ENCODE peak calls at places on chromosomes 2 and 18, in five cellular contexts. One of them, this sample, is unnamed. For H3K4me1, the result is how much of the 10 kb centered on the place peaks cover.

GRCh38 chr2:216034065-216034464 is 20.7 kb upstream of the MREG start:
- DNase-seq in thoracic aorta: no peak
- DNase-seq in ascending aorta: peak
- DNase-seq in osteoblast: peak
- DNase-seq in right cardiac atrium: peak
- DNase-seq in this sample: peak

GRCh38 chr2:28247326-28247725 is 145.3 kb upstream of the FOSL2 start:
- DNase-seq in thoracic aorta: no peak
- DNase-seq in ascending aorta: no peak
- DNase-seq in osteoblast: no peak
- DNase-seq in right cardiac atrium: no peak
- DNase-seq in this sample: no peak

GRCh38 chr18:76209597-76209996 is 285.4 kb downstream of the ZNF516 start:
- DNase-seq in thoracic aorta: no peak
- DNase-seq in ascending aorta: no peak
- DNase-seq in osteoblast: no peak
- DNase-seq in right cardiac atrium: no peak
- DNase-seq in this sample: no peak

GRCh38 chr2:32427672-32428622 is 71.1 kb downstream of the BIRC6 start:
- DNase-seq in thoracic aorta: no peak
- DNase-seq in ascending aorta: no peak
- DNase-seq in osteoblast: no peak
- DNase-seq in right cardiac atrium: no peak
- DNase-seq in this sample: no peak

GRCh38 chr2:109124982-109125594 is 3.9 kb upstream of the SH3RF3 start:
- DNase-seq in thoracic aorta: no peak
- DNase-seq in ascending aorta: no peak
- DNase-seq in osteoblast: peak
- DNase-seq in right cardiac atrium: no peak
- DNase-seq in this sample: no peak

GRCh38 chr2:71963295-71963694 is 184.4 kb downstream of the CYP26B1 start:
- DNase-seq in thoracic aorta: no peak
- DNase-seq in ascending aorta: no peak
- DNase-seq in osteoblast: no peak
- DNase-seq in right cardiac atrium: no peak
- DNase-seq in this sample: no peak

GRCh38 chr18:8706981-8707940 is 1.9 kb downstream of the MTCL1 start:
- DNase-seq in thoracic aorta: no peak
- DNase-seq in ascending aorta: peak
- DNase-seq in osteoblast: peak
- DNase-seq in right cardiac atrium: peak
- DNase-seq in this sample: no peak

GRCh38 chr18:5546660-5547059 is 2.9 kb upstream of the EPB41L3 start:
- DNase-seq in thoracic aorta: no peak
- DNase-seq in ascending aorta: no peak
- DNase-seq in osteoblast: no peak
- DNase-seq in right cardiac atrium: peak
- DNase-seq in this sample: no peak

GRCh38 chr2:128786296-128786695 is 467.6 kb upstream of the HS6ST1 start:
- DNase-seq in thoracic aorta: no peak
- DNase-seq in ascending aorta: no peak
- DNase-seq in osteoblast: no peak
- DNase-seq in right cardiac atrium: no peak
- DNase-seq in this sample: no peak

GRCh38 chr2:80530442-80531064 is 226.0 kb upstream of the LRRTM1 start:
- DNase-seq in thoracic aorta: no peak
- DNase-seq in ascending aorta: no peak
- DNase-seq in osteoblast: no peak
- DNase-seq in right cardiac atrium: no peak
- DNase-seq in this sample: no peak

GRCh38 chr2:50620783-50621182 is 411.1 kb downstream of the NRXN1 start:
- DNase-seq in thoracic aorta: no peak
- DNase-seq in ascending aorta: no peak
- DNase-seq in osteoblast: no peak
- DNase-seq in right cardiac atrium: no peak
- DNase-seq in this sample: no peak

GRCh38 chr2:1704606-1705556 is 39.4 kb downstream of the PXDN start:
- DNase-seq in thoracic aorta: no peak
- DNase-seq in ascending aorta: no peak
- DNase-seq in osteoblast: peak
- DNase-seq in right cardiac atrium: no peak
- DNase-seq in this sample: no peak

GRCh38 chr18:48803951-48804855 is 146.6 kb downstream of the SMAD7 start:
- DNase-seq in thoracic aorta: no peak
- DNase-seq in ascending aorta: peak
- DNase-seq in osteoblast: no peak
- DNase-seq in right cardiac atrium: no peak
- DNase-seq in this sample: no peak

GRCh38 chr2:232901711-232902578 is 31.9 kb downstream of the SNORC start:
- DNase-seq in thoracic aorta: no peak
- DNase-seq in ascending aorta: no peak
- DNase-seq in osteoblast: peak
- DNase-seq in right cardiac atrium: peak
- DNase-seq in this sample: no peak

GRCh38 chr18:48990497-48991298 is 39.9 kb upstream of the SMAD7 start:
- DNase-seq in thoracic aorta: peak
- DNase-seq in ascending aorta: peak
- DNase-seq in osteoblast: peak
- DNase-seq in right cardiac atrium: peak
- DNase-seq in this sample: no peak

GRCh38 chr2:64978514-64979268 is 10.5 kb upstream of the SLC1A4 start:
- DNase-seq in thoracic aorta: no peak
- DNase-seq in ascending aorta: no peak
- DNase-seq in osteoblast: no peak
- DNase-seq in right cardiac atrium: no peak
- DNase-seq in this sample: no peak

GRCh38 chr18:37778417-37779165 is 213.0 kb upstream of the CELF4 start:
- DNase-seq in thoracic aorta: no peak
- DNase-seq in ascending aorta: peak
- DNase-seq in osteoblast: peak
- DNase-seq in right cardiac atrium: peak
- DNase-seq in this sample: peak

GRCh38 chr2:240839152-240840143 is 19.4 kb upstream of the KIF1A start:
- DNase-seq in thoracic aorta: no peak
- DNase-seq in ascending aorta: no peak
- DNase-seq in osteoblast: peak
- DNase-seq in right cardiac atrium: no peak
- DNase-seq in this sample: no peak

GRCh38 chr18:3607309-3608098 is 157.5 kb downstream of the TGIF1 start:
- DNase-seq in thoracic aorta: no peak
- DNase-seq in ascending aorta: no peak
- DNase-seq in osteoblast: no peak
- DNase-seq in right cardiac atrium: no peak
- DNase-seq in this sample: no peak

GRCh38 chr18:3605562-3606443 is 155.8 kb downstream of the TGIF1 start:
- DNase-seq in thoracic aorta: no peak
- DNase-seq in ascending aorta: no peak
- DNase-seq in osteoblast: no peak
- DNase-seq in right cardiac atrium: no peak
- DNase-seq in this sample: no peak

GRCh38 chr18:3604260-3604625 is 154.3 kb downstream of the TGIF1 start:
- DNase-seq in thoracic aorta: no peak
- DNase-seq in ascending aorta: no peak
- DNase-seq in osteoblast: no peak
- DNase-seq in right cardiac atrium: no peak
- DNase-seq in this sample: no peak

GRCh38 chr18:3603460-3604259 is 153.7 kb downstream of the TGIF1 start:
- DNase-seq in thoracic aorta: no peak
- DNase-seq in ascending aorta: no peak
- DNase-seq in osteoblast: peak
- DNase-seq in right cardiac atrium: peak
- DNase-seq in this sample: peak

DNA sequence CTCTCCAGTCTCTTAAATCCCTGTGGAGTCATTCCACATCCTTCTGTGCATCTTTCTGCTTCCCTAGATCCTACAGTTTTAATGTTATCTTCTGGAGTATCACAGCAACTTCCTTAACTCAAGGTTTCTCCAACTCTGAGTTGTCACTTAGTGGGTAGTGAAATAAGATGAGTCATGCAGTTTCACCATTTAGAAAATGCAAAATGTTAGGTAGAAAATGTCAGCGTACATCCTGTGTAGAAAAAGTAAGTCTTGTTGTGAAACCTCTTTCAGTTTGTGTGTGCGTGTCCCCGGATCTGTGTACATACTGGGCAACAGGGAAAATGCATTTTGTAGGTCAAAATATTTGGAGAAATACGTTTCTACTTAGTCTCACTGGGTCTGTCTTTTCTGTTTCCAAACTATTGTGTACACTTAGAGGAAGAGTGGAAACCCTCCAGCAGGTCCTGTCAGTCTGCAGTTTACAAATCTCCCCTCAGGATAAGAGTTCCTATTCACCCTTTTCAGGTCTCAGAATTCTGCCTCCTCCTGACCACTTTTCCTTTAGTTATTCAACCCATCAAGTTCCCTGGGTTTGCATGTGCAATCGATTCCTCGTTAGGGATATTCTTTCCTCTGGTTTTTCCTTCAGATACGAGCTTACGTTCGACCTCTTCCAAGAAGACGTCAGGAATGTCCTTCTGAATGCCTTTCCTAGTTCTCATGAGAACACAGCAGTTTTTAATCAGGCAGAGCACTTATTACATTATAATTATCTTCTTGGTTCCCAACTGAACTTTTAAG is 154.8 kb downstream of the TGIF1 start:
- DNase-seq in thoracic aorta: no peak
- DNase-seq in ascending aorta: no peak
- DNase-seq in osteoblast: no peak
- DNase-seq in right cardiac atrium: no peak
- DNase-seq in this sample: no peak
- H3K27ac ChIP-seq in thoracic aorta: peak
- H3K27ac ChIP-seq in ascending aorta: peak
- H3K27ac ChIP-seq in osteoblast: peak
- H3K27ac ChIP-seq in right cardiac atrium: peak
- H3K27ac ChIP-seq in this sample: peak

GRCh38 chr2:152468832-152469692 is 134.1 kb downstream of the FMNL2 start:
- DNase-seq in thoracic aorta: no peak
- DNase-seq in ascending aorta: no peak
- DNase-seq in osteoblast: no peak
- DNase-seq in right cardiac atrium: no peak
- DNase-seq in this sample: no peak
- H3K4me1 ChIP-seq in thoracic aorta: half or more
- H3K4me1 ChIP-seq in ascending aorta: half or more
- H3K4me1 ChIP-seq in osteoblast: under half
- H3K4me1 ChIP-seq in right cardiac atrium: under half
- H3K4me1 ChIP-seq in this sample: under half

DNA sequence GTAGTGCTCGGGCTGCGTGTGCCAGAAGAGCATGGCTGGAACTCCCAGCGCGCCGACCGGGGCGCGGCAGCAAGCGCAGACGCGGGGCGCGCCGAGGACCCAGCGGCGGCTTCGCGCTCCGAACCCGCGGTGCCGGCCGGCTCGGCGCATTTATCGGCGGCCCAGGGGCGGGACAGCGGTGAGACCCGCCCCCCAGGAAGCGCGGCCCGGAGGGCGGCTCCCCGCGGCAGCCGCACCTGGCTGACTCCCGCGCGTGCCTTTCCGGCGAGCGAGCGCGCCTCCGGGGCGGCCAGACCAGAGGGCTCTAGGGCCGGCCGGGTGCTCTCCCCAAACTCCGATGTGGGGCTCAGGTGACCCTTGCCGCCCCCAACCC is at the start of gene TFCP2L1:
- DNase-seq in thoracic aorta: no peak
- DNase-seq in ascending aorta: no peak
- DNase-seq in osteoblast: peak
- DNase-seq in right cardiac atrium: no peak
- DNase-seq in this sample: peak
- H3K4me3 ChIP-seq in thoracic aorta: peak
- H3K4me3 ChIP-seq in ascending aorta: peak
- H3K4me3 ChIP-seq in osteoblast: peak
- H3K4me3 ChIP-seq in right cardiac atrium: peak
- H3K4me3 ChIP-seq in this sample: peak

GRCh38 chr18:59142274-59142673 is 2.6 kb downstream of the SEC11C start:
- DNase-seq in thoracic aorta: no peak
- DNase-seq in ascending aorta: no peak
- DNase-seq in osteoblast: no peak
- DNase-seq in right cardiac atrium: no peak
- DNase-seq in this sample: no peak
- H3K27ac ChIP-seq in thoracic aorta: no peak
- H3K27ac ChIP-seq in ascending aorta: no peak
- H3K27ac ChIP-seq in osteoblast: no peak
- H3K27ac ChIP-seq in right cardiac atrium: no peak
- H3K27ac ChIP-seq in this sample: no peak

GRCh38 chr2:217908544-217908943 is 94.3 kb downstream of the TNS1 start:
- DNase-seq in thoracic aorta: no peak
- DNase-seq in ascending aorta: no peak
- DNase-seq in osteoblast: no peak
- DNase-seq in right cardiac atrium: no peak
- DNase-seq in this sample: no peak

GRCh38 chr2:217905906-217906305 is 96.9 kb downstream of the TNS1 start:
- DNase-seq in thoracic aorta: no peak
- DNase-seq in ascending aorta: no peak
- DNase-seq in osteoblast: peak
- DNase-seq in right cardiac atrium: no peak
- DNase-seq in this sample: no peak

GRCh38 chr2:217906787-217907186 is 96.0 kb downstream of the TNS1 start:
- DNase-seq in thoracic aorta: no peak
- DNase-seq in ascending aorta: peak
- DNase-seq in osteoblast: peak
- DNase-seq in right cardiac atrium: peak
- DNase-seq in this sample: no peak

GRCh38 chr2:217905395-217905794 is 97.4 kb downstream of the TNS1 start:
- DNase-seq in thoracic aorta: no peak
- DNase-seq in ascending aorta: peak
- DNase-seq in osteoblast: peak
- DNase-seq in right cardiac atrium: peak
- DNase-seq in this sample: no peak

DNA sequence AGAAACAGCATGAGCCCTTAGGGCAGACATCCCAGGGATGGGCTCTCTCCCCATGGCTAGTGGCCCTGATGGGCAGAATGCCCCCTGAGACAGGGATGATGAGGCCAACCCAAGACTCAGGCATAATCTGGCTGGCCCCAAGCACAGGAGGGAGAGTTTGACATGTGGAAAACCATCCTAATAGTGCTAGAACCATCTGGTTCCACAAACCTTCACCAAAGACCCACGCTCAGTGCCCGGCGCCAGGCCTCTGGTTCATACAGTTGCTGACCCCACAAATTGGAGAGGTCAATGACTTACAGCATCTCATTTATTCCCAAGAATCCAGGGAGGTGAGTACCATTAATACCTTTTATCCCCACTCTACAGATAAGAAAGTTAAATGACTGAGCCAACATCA is 95.5 kb downstream of the TNS1 start:
- DNase-seq in thoracic aorta: no peak
- DNase-seq in ascending aorta: no peak
- DNase-seq in osteoblast: peak
- DNase-seq in right cardiac atrium: no peak
- DNase-seq in this sample: no peak
- H3K4me1 ChIP-seq in thoracic aorta: half or more
- H3K4me1 ChIP-seq in ascending aorta: half or more
- H3K4me1 ChIP-seq in osteoblast: half or more
- H3K4me1 ChIP-seq in right cardiac atrium: half or more
- H3K4me1 ChIP-seq in this sample: under half

This sample was measured in iPS DF 6.9.